ENCODE peak calls at places on chromosomes 11 and 22, in six cellular contexts. G is H1, S is IMR-90, D is mesenchymal stem cell, R is neuronal stem cell, Q is mesendoderm. T is an unnamed sample.

GRCh38 chr11:117946842-117947526 is 17.8 kb upstream of the TMPRSS13 start:
- DNase-seq in S (peak), G (peak), Q (peak), D (peak), R (peak), T (peak)

GRCh38 chr11:11667056-11667455 is 45.3 kb upstream of the GALNT18 start:
- DNase-seq in D (no peak), S (no peak), R (no peak), Q (no peak), G (no peak), T (no peak)

GRCh38 chr11:69144316-69144715 is 11.4 kb upstream of the SMIM38 start:
- DNase-seq in G (no peak), D (no peak), S (peak), R (no peak), Q (no peak), T (no peak)

GRCh38 chr22:49010901-49011300 is 816.8 kb downstream of the BRD1 start:
- DNase-seq in S (no peak), D (no peak), R (no peak), Q (no peak), G (no peak), T (peak)

GRCh38 chr11:73746701-73747100 is 14.2 kb downstream of the RAB6A start:
- DNase-seq in S (no peak), G (no peak), R (no peak), D (no peak), Q (no peak), T (no peak)

GRCh38 chr11:112885744-112886706 is 75.2 kb upstream of the NCAM1 start:
- DNase-seq in D (no peak), R (no peak), S (no peak), Q (no peak), G (no peak), T (no peak)

GRCh38 chr11:79931692-79932091 is 490.9 kb upstream of the TENM4 start:
- DNase-seq in R (no peak), S (no peak), D (no peak), G (no peak), Q (peak), T (no peak)

GRCh38 chr11:104487035-104487775 is 323.3 kb upstream of the PDGFD start:
- DNase-seq in D (peak), G (no peak), Q (peak), R (no peak), S (peak), T (no peak)

GRCh38 chr11:71437399-71437798 is 10.8 kb downstream of the DHCR7 start:
- DNase-seq in S (no peak), R (no peak), Q (no peak), G (no peak), D (no peak), T (no peak)

GRCh38 chr11:7612661-7613393 is 60.5 kb downstream of the CYB5R2 start:
- DNase-seq in R (peak), G (no peak), Q (peak), S (peak), D (peak), T (no peak)

GRCh38 chr22:49968831-49969661 is 8.5 kb downstream of the PIM3 start:
- DNase-seq in D (no peak), Q (no peak), S (no peak), G (peak), R (no peak), T (peak)

GRCh38 chr11:108933630-108934029 is 268.8 kb downstream of the DDX10 start:
- DNase-seq in S (peak), R (no peak), G (no peak), D (peak), Q (no peak), T (no peak)

GRCh38 chr22:23066200-23067022 is 3.9 kb upstream of the GNAZ start:
- DNase-seq in S (no peak), Q (no peak), D (no peak), R (no peak), G (no peak), T (no peak)

GRCh38 chr11:61711493-61711892 is 31.3 kb downstream of the DAGLA start:
- DNase-seq in S (no peak), R (no peak), D (no peak), G (no peak), Q (no peak), T (no peak)

GRCh38 chr11:62844154-62844553 is 4.8 kb upstream of the WDR74 start:
- DNase-seq in R (no peak), G (no peak), D (no peak), Q (no peak), S (no peak), T (no peak)

GRCh38 chr11:62842171-62842717 is 2.9 kb upstream of the WDR74 start:
- DNase-seq in Q (no peak), R (no peak), D (no peak), S (no peak), G (peak), T (peak)

GRCh38 chr11:62846177-62846576 is 6.8 kb upstream of the WDR74 start:
- DNase-seq in D (no peak), S (no peak), Q (no peak), G (no peak), R (no peak), T (no peak)

GRCh38 chr11:62839050-62840015 is at the start of gene WDR74:
- DNase-seq in Q (peak), R (peak), D (peak), G (peak), S (peak), T (peak)

DNA sequence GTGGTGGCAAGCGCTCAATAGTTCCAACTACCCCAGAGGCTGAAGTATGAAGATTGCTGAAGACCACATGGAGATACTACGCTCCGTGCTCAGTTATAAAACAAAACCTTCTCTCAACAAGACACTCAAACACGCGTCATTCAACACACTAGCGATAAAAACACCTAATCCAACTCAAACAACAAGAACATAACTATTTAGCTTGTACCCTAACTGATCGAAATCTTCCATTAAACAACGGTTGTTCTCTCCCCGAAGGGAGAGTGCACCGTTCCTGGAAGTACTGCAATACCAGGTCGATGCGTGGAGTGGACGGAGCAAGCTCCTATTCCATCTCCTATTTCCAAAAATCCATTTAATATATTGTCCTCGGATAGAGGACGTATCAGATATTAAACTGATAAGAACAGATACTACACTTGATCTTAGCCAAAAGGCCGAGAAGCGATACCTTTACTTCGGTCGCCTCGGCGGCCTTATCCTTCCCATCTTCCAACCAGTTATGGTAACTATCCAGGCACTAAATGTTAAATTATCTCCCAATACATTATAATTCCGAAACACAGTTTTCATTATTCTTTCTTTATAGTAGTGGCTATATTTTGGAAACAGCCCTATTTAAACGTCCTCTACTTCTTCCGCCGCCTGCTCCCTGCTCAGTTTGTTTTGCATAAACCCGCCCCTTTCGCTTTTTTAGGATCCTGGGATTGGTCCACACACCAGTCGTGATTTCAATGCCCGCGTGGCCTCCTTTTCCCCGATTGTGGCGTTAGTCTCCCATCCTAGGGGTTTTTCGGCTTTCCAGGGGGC is 2.2 kb upstream of the WDR74 start:
- DNase-seq in R (peak), D (peak), Q (peak), S (peak), G (peak), T (peak)
- H2BK120ac ChIP-seq in R (no peak), D (peak), Q (no peak), S (peak), G (no peak), T (peak)

GRCh38 chr11:121207485-121208115 is 85.0 kb upstream of the SC5D start:
- DNase-seq in S (no peak), R (no peak), Q (no peak), D (no peak), G (no peak), T (no peak)
- H2BK15ac ChIP-seq in S (no peak), R (no peak), Q (no peak), D (no peak), G (no peak), T (no peak)

GRCh38 chr11:126366064-126366822 is 10.8 kb downstream of the ST3GAL4 start:
- DNase-seq in S (no peak), D (no peak), Q (no peak), R (no peak), G (peak), T (no peak)
- H2BK120ac ChIP-seq in S (no peak), D (no peak), Q (no peak), R (no peak), G (no peak), T (no peak)

GRCh38 chr11:84865257-84865656 is 761.9 kb downstream of the DLG2 start:
- DNase-seq in G (no peak), Q (no peak), R (no peak), D (no peak), S (no peak), T (no peak)
- H2BK15ac ChIP-seq in G (no peak), Q (peak), R (no peak), D (no peak), S (no peak), T (no peak)

T was measured in H9.